ENCODE peak calls at places on chromosomes 12 and 14, in eight cellular contexts. One of them, this sample, is unnamed.

GRCh38 chr14:65237956-65238355 is 135.6 kb upstream of the MAX start:
- DNase-seq in skeletal muscle cell: no peak
- DNase-seq in brain microvascular endothelial cell: no peak
- DNase-seq in stimulated activated effector memory CD8-positive, alpha-beta T cell treated with anti-CD3 and anti-CD28 coated beads, Interleukin-12 subunit alpha, Interleukin-12 subunit beta, amount 100 ng/mL, for 72 hours: no peak
- DNase-seq in ovary: no peak
- DNase-seq in cardiac septum: no peak
- DNase-seq in body of pancreas: no peak
- DNase-seq in GM13976: no peak
- DNase-seq in this sample: no peak

GRCh38 chr14:90554341-90554740 is 157.5 kb downstream of the CALM1 start:
- DNase-seq in skeletal muscle cell: no peak
- DNase-seq in brain microvascular endothelial cell: no peak
- DNase-seq in stimulated activated effector memory CD8-positive, alpha-beta T cell treated with anti-CD3 and anti-CD28 coated beads, Interleukin-12 subunit alpha, Interleukin-12 subunit beta, amount 100 ng/mL, for 72 hours: no peak
- DNase-seq in ovary: no peak
- DNase-seq in cardiac septum: no peak
- DNase-seq in body of pancreas: no peak
- DNase-seq in GM13976: no peak
- DNase-seq in this sample: no peak

GRCh38 chr14:96182546-96182945 is 22.1 kb upstream of the BDKRB2 start:
- DNase-seq in skeletal muscle cell: no peak
- DNase-seq in brain microvascular endothelial cell: no peak
- DNase-seq in stimulated activated effector memory CD8-positive, alpha-beta T cell treated with anti-CD3 and anti-CD28 coated beads, Interleukin-12 subunit alpha, Interleukin-12 subunit beta, amount 100 ng/mL, for 72 hours: no peak
- DNase-seq in ovary: no peak
- DNase-seq in cardiac septum: no peak
- DNase-seq in body of pancreas: no peak
- DNase-seq in GM13976: no peak
- DNase-seq in this sample: no peak

GRCh38 chr12:12046401-12046800 is 24.3 kb upstream of the BCL2L14 start:
- DNase-seq in skeletal muscle cell: no peak
- DNase-seq in brain microvascular endothelial cell: no peak
- DNase-seq in stimulated activated effector memory CD8-positive, alpha-beta T cell treated with anti-CD3 and anti-CD28 coated beads, Interleukin-12 subunit alpha, Interleukin-12 subunit beta, amount 100 ng/mL, for 72 hours: peak
- DNase-seq in ovary: no peak
- DNase-seq in cardiac septum: no peak
- DNase-seq in body of pancreas: no peak
- DNase-seq in GM13976: no peak
- DNase-seq in this sample: no peak

GRCh38 chr12:124143726-124144125 is 151.2 kb upstream of the RFLNA start:
- DNase-seq in skeletal muscle cell: no peak
- DNase-seq in brain microvascular endothelial cell: no peak
- DNase-seq in stimulated activated effector memory CD8-positive, alpha-beta T cell treated with anti-CD3 and anti-CD28 coated beads, Interleukin-12 subunit alpha, Interleukin-12 subunit beta, amount 100 ng/mL, for 72 hours: no peak
- DNase-seq in ovary: no peak
- DNase-seq in cardiac septum: no peak
- DNase-seq in body of pancreas: no peak
- DNase-seq in GM13976: no peak
- DNase-seq in this sample: peak

GRCh38 chr12:115934046-115934445 is 343.4 kb downstream of the MED13L start:
- DNase-seq in skeletal muscle cell: no peak
- DNase-seq in brain microvascular endothelial cell: no peak
- DNase-seq in stimulated activated effector memory CD8-positive, alpha-beta T cell treated with anti-CD3 and anti-CD28 coated beads, Interleukin-12 subunit alpha, Interleukin-12 subunit beta, amount 100 ng/mL, for 72 hours: no peak
- DNase-seq in ovary: no peak
- DNase-seq in cardiac septum: no peak
- DNase-seq in body of pancreas: no peak
- DNase-seq in GM13976: no peak
- DNase-seq in this sample: no peak

GRCh38 chr12:19196959-19197630 is 67.6 kb downstream of the PLEKHA5 start:
- DNase-seq in skeletal muscle cell: no peak
- DNase-seq in brain microvascular endothelial cell: no peak
- DNase-seq in stimulated activated effector memory CD8-positive, alpha-beta T cell treated with anti-CD3 and anti-CD28 coated beads, Interleukin-12 subunit alpha, Interleukin-12 subunit beta, amount 100 ng/mL, for 72 hours: no peak
- DNase-seq in ovary: no peak
- DNase-seq in cardiac septum: no peak
- DNase-seq in body of pancreas: no peak
- DNase-seq in GM13976: no peak
- DNase-seq in this sample: no peak

GRCh38 chr12:42482086-42482819 is 107.3 kb downstream of the PRICKLE1 start:
- DNase-seq in skeletal muscle cell: no peak
- DNase-seq in brain microvascular endothelial cell: peak
- DNase-seq in stimulated activated effector memory CD8-positive, alpha-beta T cell treated with anti-CD3 and anti-CD28 coated beads, Interleukin-12 subunit alpha, Interleukin-12 subunit beta, amount 100 ng/mL, for 72 hours: no peak
- DNase-seq in ovary: peak
- DNase-seq in cardiac septum: no peak
- DNase-seq in body of pancreas: peak
- DNase-seq in GM13976: no peak
- DNase-seq in this sample: peak

GRCh38 chr12:84911331-84912190 is 1.0 kb downstream of the SLC6A15 start:
- DNase-seq in skeletal muscle cell: no peak
- DNase-seq in brain microvascular endothelial cell: peak
- DNase-seq in stimulated activated effector memory CD8-positive, alpha-beta T cell treated with anti-CD3 and anti-CD28 coated beads, Interleukin-12 subunit alpha, Interleukin-12 subunit beta, amount 100 ng/mL, for 72 hours: no peak
- DNase-seq in ovary: no peak
- DNase-seq in cardiac septum: peak
- DNase-seq in body of pancreas: peak
- DNase-seq in GM13976: peak
- DNase-seq in this sample: peak

GRCh38 chr12:52798003-52798670 is 2.2 kb upstream of the KRT3 start:
- DNase-seq in skeletal muscle cell: no peak
- DNase-seq in brain microvascular endothelial cell: no peak
- DNase-seq in stimulated activated effector memory CD8-positive, alpha-beta T cell treated with anti-CD3 and anti-CD28 coated beads, Interleukin-12 subunit alpha, Interleukin-12 subunit beta, amount 100 ng/mL, for 72 hours: no peak
- DNase-seq in ovary: no peak
- DNase-seq in cardiac septum: no peak
- DNase-seq in body of pancreas: no peak
- DNase-seq in GM13976: no peak
- DNase-seq in this sample: no peak

GRCh38 chr12:77442633-77443032 is 377.3 kb upstream of the E2F7 start:
- DNase-seq in skeletal muscle cell: peak
- DNase-seq in brain microvascular endothelial cell: no peak
- DNase-seq in stimulated activated effector memory CD8-positive, alpha-beta T cell treated with anti-CD3 and anti-CD28 coated beads, Interleukin-12 subunit alpha, Interleukin-12 subunit beta, amount 100 ng/mL, for 72 hours: no peak
- DNase-seq in ovary: no peak
- DNase-seq in cardiac septum: no peak
- DNase-seq in body of pancreas: no peak
- DNase-seq in GM13976: no peak
- DNase-seq in this sample: no peak

GRCh38 chr12:30887226-30887625 is 39.3 kb upstream of the TSPAN11 start:
- DNase-seq in skeletal muscle cell: no peak
- DNase-seq in brain microvascular endothelial cell: no peak
- DNase-seq in stimulated activated effector memory CD8-positive, alpha-beta T cell treated with anti-CD3 and anti-CD28 coated beads, Interleukin-12 subunit alpha, Interleukin-12 subunit beta, amount 100 ng/mL, for 72 hours: no peak
- DNase-seq in ovary: no peak
- DNase-seq in cardiac septum: no peak
- DNase-seq in body of pancreas: no peak
- DNase-seq in GM13976: no peak
- DNase-seq in this sample: no peak

GRCh38 chr12:28017873-28018255 is 45.3 kb upstream of the PTHLH start:
- DNase-seq in skeletal muscle cell: no peak
- DNase-seq in brain microvascular endothelial cell: no peak
- DNase-seq in stimulated activated effector memory CD8-positive, alpha-beta T cell treated with anti-CD3 and anti-CD28 coated beads, Interleukin-12 subunit alpha, Interleukin-12 subunit beta, amount 100 ng/mL, for 72 hours: no peak
- DNase-seq in ovary: no peak
- DNase-seq in cardiac septum: no peak
- DNase-seq in body of pancreas: no peak
- DNase-seq in GM13976: no peak
- DNase-seq in this sample: no peak

GRCh38 chr12:6472491-6472890 is 2.0 kb upstream of the VAMP1 start:
- DNase-seq in skeletal muscle cell: no peak
- DNase-seq in brain microvascular endothelial cell: no peak
- DNase-seq in stimulated activated effector memory CD8-positive, alpha-beta T cell treated with anti-CD3 and anti-CD28 coated beads, Interleukin-12 subunit alpha, Interleukin-12 subunit beta, amount 100 ng/mL, for 72 hours: no peak
- DNase-seq in ovary: no peak
- DNase-seq in cardiac septum: no peak
- DNase-seq in body of pancreas: no peak
- DNase-seq in GM13976: no peak
- DNase-seq in this sample: no peak

GRCh38 chr12:82651489-82651888 is 35.2 kb upstream of the TMTC2 start:
- DNase-seq in skeletal muscle cell: no peak
- DNase-seq in brain microvascular endothelial cell: no peak
- DNase-seq in stimulated activated effector memory CD8-positive, alpha-beta T cell treated with anti-CD3 and anti-CD28 coated beads, Interleukin-12 subunit alpha, Interleukin-12 subunit beta, amount 100 ng/mL, for 72 hours: no peak
- DNase-seq in ovary: no peak
- DNase-seq in cardiac septum: no peak
- DNase-seq in body of pancreas: no peak
- DNase-seq in GM13976: no peak
- DNase-seq in this sample: no peak

GRCh38 chr12:82942521-82942920 is 255.8 kb downstream of the TMTC2 start:
- DNase-seq in skeletal muscle cell: no peak
- DNase-seq in brain microvascular endothelial cell: no peak
- DNase-seq in stimulated activated effector memory CD8-positive, alpha-beta T cell treated with anti-CD3 and anti-CD28 coated beads, Interleukin-12 subunit alpha, Interleukin-12 subunit beta, amount 100 ng/mL, for 72 hours: no peak
- DNase-seq in ovary: no peak
- DNase-seq in cardiac septum: no peak
- DNase-seq in body of pancreas: no peak
- DNase-seq in GM13976: no peak
- DNase-seq in this sample: no peak

GRCh38 chr14:66974397-66975025 is 214.7 kb upstream of the GARIN2 start:
- DNase-seq in skeletal muscle cell: peak
- DNase-seq in brain microvascular endothelial cell: peak
- DNase-seq in stimulated activated effector memory CD8-positive, alpha-beta T cell treated with anti-CD3 and anti-CD28 coated beads, Interleukin-12 subunit alpha, Interleukin-12 subunit beta, amount 100 ng/mL, for 72 hours: no peak
- DNase-seq in ovary: no peak
- DNase-seq in cardiac septum: no peak
- DNase-seq in body of pancreas: no peak
- DNase-seq in GM13976: no peak
- DNase-seq in this sample: no peak

GRCh38 chr14:22837059-22837749 is 819 bp downstream of the MMP14 start:
- DNase-seq in skeletal muscle cell: no peak
- DNase-seq in brain microvascular endothelial cell: peak
- DNase-seq in stimulated activated effector memory CD8-positive, alpha-beta T cell treated with anti-CD3 and anti-CD28 coated beads, Interleukin-12 subunit alpha, Interleukin-12 subunit beta, amount 100 ng/mL, for 72 hours: no peak
- DNase-seq in ovary: peak
- DNase-seq in cardiac septum: no peak
- DNase-seq in body of pancreas: peak
- DNase-seq in GM13976: no peak
- DNase-seq in this sample: peak

GRCh38 chr12:126156806-126157574 is 1091.8 kb downstream of the AACS start:
- DNase-seq in skeletal muscle cell: no peak
- DNase-seq in brain microvascular endothelial cell: no peak
- DNase-seq in stimulated activated effector memory CD8-positive, alpha-beta T cell treated with anti-CD3 and anti-CD28 coated beads, Interleukin-12 subunit alpha, Interleukin-12 subunit beta, amount 100 ng/mL, for 72 hours: no peak
- DNase-seq in ovary: no peak
- DNase-seq in cardiac septum: no peak
- DNase-seq in body of pancreas: peak
- DNase-seq in GM13976: no peak
- DNase-seq in this sample: no peak

GRCh38 chr12:121400332-121401139 is 618 bp downstream of the RNF34 start:
- DNase-seq in skeletal muscle cell: no peak
- DNase-seq in brain microvascular endothelial cell: peak
- DNase-seq in stimulated activated effector memory CD8-positive, alpha-beta T cell treated with anti-CD3 and anti-CD28 coated beads, Interleukin-12 subunit alpha, Interleukin-12 subunit beta, amount 100 ng/mL, for 72 hours: peak
- DNase-seq in ovary: no peak
- DNase-seq in cardiac septum: peak
- DNase-seq in body of pancreas: no peak
- DNase-seq in GM13976: peak
- DNase-seq in this sample: peak

GRCh38 chr14:66038214-66038977 is 447.8 kb upstream of the CCDC196 start:
- DNase-seq in skeletal muscle cell: peak
- DNase-seq in brain microvascular endothelial cell: peak
- DNase-seq in stimulated activated effector memory CD8-positive, alpha-beta T cell treated with anti-CD3 and anti-CD28 coated beads, Interleukin-12 subunit alpha, Interleukin-12 subunit beta, amount 100 ng/mL, for 72 hours: no peak
- DNase-seq in ovary: no peak
- DNase-seq in cardiac septum: no peak
- DNase-seq in body of pancreas: no peak
- DNase-seq in GM13976: no peak
- DNase-seq in this sample: peak

GRCh38 chr14:98889836-98890185 is 382.2 kb downstream of the BCL11B start:
- DNase-seq in skeletal muscle cell: no peak
- DNase-seq in brain microvascular endothelial cell: no peak
- DNase-seq in stimulated activated effector memory CD8-positive, alpha-beta T cell treated with anti-CD3 and anti-CD28 coated beads, Interleukin-12 subunit alpha, Interleukin-12 subunit beta, amount 100 ng/mL, for 72 hours: no peak
- DNase-seq in ovary: no peak
- DNase-seq in cardiac septum: no peak
- DNase-seq in body of pancreas: no peak
- DNase-seq in GM13976: no peak
- DNase-seq in this sample: no peak

GRCh38 chr12:63980211-63980610 is 135.7 kb downstream of the SRGAP1 start:
- DNase-seq in skeletal muscle cell: no peak
- DNase-seq in brain microvascular endothelial cell: no peak
- DNase-seq in stimulated activated effector memory CD8-positive, alpha-beta T cell treated with anti-CD3 and anti-CD28 coated beads, Interleukin-12 subunit alpha, Interleukin-12 subunit beta, amount 100 ng/mL, for 72 hours: no peak
- DNase-seq in ovary: no peak
- DNase-seq in cardiac septum: no peak
- DNase-seq in body of pancreas: no peak
- DNase-seq in GM13976: no peak
- DNase-seq in this sample: no peak

GRCh38 chr12:67827820-67828383 is 161.3 kb upstream of the IFNG-AS1 start:
- DNase-seq in skeletal muscle cell: peak
- DNase-seq in brain microvascular endothelial cell: peak
- DNase-seq in stimulated activated effector memory CD8-positive, alpha-beta T cell treated with anti-CD3 and anti-CD28 coated beads, Interleukin-12 subunit alpha, Interleukin-12 subunit beta, amount 100 ng/mL, for 72 hours: peak
- DNase-seq in ovary: no peak
- DNase-seq in cardiac septum: no peak
- DNase-seq in body of pancreas: no peak
- DNase-seq in GM13976: peak
- DNase-seq in this sample: peak

GRCh38 chr12:113347892-113348291 is 10.5 kb upstream of the PLBD2 start:
- DNase-seq in skeletal muscle cell: no peak
- DNase-seq in brain microvascular endothelial cell: no peak
- DNase-seq in stimulated activated effector memory CD8-positive, alpha-beta T cell treated with anti-CD3 and anti-CD28 coated beads, Interleukin-12 subunit alpha, Interleukin-12 subunit beta, amount 100 ng/mL, for 72 hours: no peak
- DNase-seq in ovary: no peak
- DNase-seq in cardiac septum: no peak
- DNase-seq in body of pancreas: no peak
- DNase-seq in GM13976: no peak
- DNase-seq in this sample: no peak

GRCh38 chr12:93664573-93665138 is 12.5 kb upstream of the CRADD start:
- DNase-seq in skeletal muscle cell: peak
- DNase-seq in brain microvascular endothelial cell: no peak
- DNase-seq in stimulated activated effector memory CD8-positive, alpha-beta T cell treated with anti-CD3 and anti-CD28 coated beads, Interleukin-12 subunit alpha, Interleukin-12 subunit beta, amount 100 ng/mL, for 72 hours: no peak
- DNase-seq in ovary: no peak
- DNase-seq in cardiac septum: no peak
- DNase-seq in body of pancreas: no peak
- DNase-seq in GM13976: no peak
- DNase-seq in this sample: no peak

GRCh38 chr14:73771848-73772705 is 57.9 kb upstream of the PNMA1 start:
- DNase-seq in skeletal muscle cell: no peak
- DNase-seq in brain microvascular endothelial cell: peak
- DNase-seq in stimulated activated effector memory CD8-positive, alpha-beta T cell treated with anti-CD3 and anti-CD28 coated beads, Interleukin-12 subunit alpha, Interleukin-12 subunit beta, amount 100 ng/mL, for 72 hours: peak
- DNase-seq in ovary: peak
- DNase-seq in cardiac septum: no peak
- DNase-seq in body of pancreas: peak
- DNase-seq in GM13976: peak
- DNase-seq in this sample: peak

GRCh38 chr14:22918519-22918808 is 485 bp downstream of the RBM23 start:
- DNase-seq in skeletal muscle cell: no peak
- DNase-seq in brain microvascular endothelial cell: no peak
- DNase-seq in stimulated activated effector memory CD8-positive, alpha-beta T cell treated with anti-CD3 and anti-CD28 coated beads, Interleukin-12 subunit alpha, Interleukin-12 subunit beta, amount 100 ng/mL, for 72 hours: no peak
- DNase-seq in ovary: no peak
- DNase-seq in cardiac septum: no peak
- DNase-seq in body of pancreas: no peak
- DNase-seq in GM13976: peak
- DNase-seq in this sample: no peak

GRCh38 chr14:99554184-99554583 is 49.8 kb downstream of the CCDC85C start:
- DNase-seq in skeletal muscle cell: no peak
- DNase-seq in brain microvascular endothelial cell: no peak
- DNase-seq in stimulated activated effector memory CD8-positive, alpha-beta T cell treated with anti-CD3 and anti-CD28 coated beads, Interleukin-12 subunit alpha, Interleukin-12 subunit beta, amount 100 ng/mL, for 72 hours: no peak
- DNase-seq in ovary: no peak
- DNase-seq in cardiac septum: no peak
- DNase-seq in body of pancreas: peak
- DNase-seq in GM13976: no peak
- DNase-seq in this sample: no peak

GRCh38 chr12:60266381-60266852 is 670.6 kb downstream of the SLC16A7 start:
- DNase-seq in skeletal muscle cell: peak
- DNase-seq in brain microvascular endothelial cell: peak
- DNase-seq in stimulated activated effector memory CD8-positive, alpha-beta T cell treated with anti-CD3 and anti-CD28 coated beads, Interleukin-12 subunit alpha, Interleukin-12 subunit beta, amount 100 ng/mL, for 72 hours: no peak
- DNase-seq in ovary: no peak
- DNase-seq in cardiac septum: no peak
- DNase-seq in body of pancreas: no peak
- DNase-seq in GM13976: no peak
- DNase-seq in this sample: peak

GRCh38 chr12:108306014-108306501 is 33.1 kb downstream of the CMKLR1 start:
- DNase-seq in skeletal muscle cell: peak
- DNase-seq in brain microvascular endothelial cell: peak
- DNase-seq in stimulated activated effector memory CD8-positive, alpha-beta T cell treated with anti-CD3 and anti-CD28 coated beads, Interleukin-12 subunit alpha, Interleukin-12 subunit beta, amount 100 ng/mL, for 72 hours: no peak
- DNase-seq in ovary: no peak
- DNase-seq in cardiac septum: no peak
- DNase-seq in body of pancreas: no peak
- DNase-seq in GM13976: no peak
- DNase-seq in this sample: peak

GRCh38 chr12:107990325-107990724 is 138.8 kb upstream of the WSCD2 start:
- DNase-seq in skeletal muscle cell: no peak
- DNase-seq in brain microvascular endothelial cell: peak
- DNase-seq in stimulated activated effector memory CD8-positive, alpha-beta T cell treated with anti-CD3 and anti-CD28 coated beads, Interleukin-12 subunit alpha, Interleukin-12 subunit beta, amount 100 ng/mL, for 72 hours: no peak
- DNase-seq in ovary: peak
- DNase-seq in cardiac septum: no peak
- DNase-seq in body of pancreas: peak
- DNase-seq in GM13976: peak
- DNase-seq in this sample: peak

This sample was measured in hepatocyte.